ENCODE peak calls at places on chromosomes 16 and 17, in seven cellular contexts. One of them, this sample, is unnamed.
A peak's percentile ranks its signal among the peaks of the same experiment; 100 is the strongest.

GRCh38 chr17:58233547-58233946 is 4.8 kb upstream of the LPO start:
- DNase-seq in stimulated activated CD4-positive, alpha-beta T cell treated with anti-CD3 and anti-CD28 coated beads, Interleukin-15, amount 100 ng/mL, for 1 hour: no peak
- DNase-seq in fibroblast of pulmonary artery: no peak
- DNase-seq in C1 segment of cervical spinal cord: no peak
- DNase-seq in H4: no peak
- DNase-seq in activated T-cell treated with anti-CD3 and anti-CD28 coated beads for 1 hour: no peak
- DNase-seq in caudate nucleus: no peak
- DNase-seq in this sample: no peak

GRCh38 chr16:55470533-55471371 is 8.2 kb upstream of the MMP2 start:
- DNase-seq in fibroblast of pulmonary artery: peak; percentile 31
- DNase-seq in caudate nucleus: no peak
- DNase-seq in stimulated activated CD4-positive, alpha-beta T cell treated with anti-CD3 and anti-CD28 coated beads, Interleukin-15, amount 100 ng/mL, for 1 hour: no peak
- DNase-seq in activated T-cell treated with anti-CD3 and anti-CD28 coated beads for 1 hour: no peak
- DNase-seq in C1 segment of cervical spinal cord: peak; percentile 8
- DNase-seq in H4: peak; percentile 94
- DNase-seq in this sample: no peak

GRCh38 chr16:19841184-19841583 is 43.5 kb downstream of the GPRC5B start:
- DNase-seq in fibroblast of pulmonary artery: no peak
- DNase-seq in activated T-cell treated with anti-CD3 and anti-CD28 coated beads for 1 hour: no peak
- DNase-seq in H4: no peak
- DNase-seq in caudate nucleus: no peak
- DNase-seq in C1 segment of cervical spinal cord: no peak
- DNase-seq in stimulated activated CD4-positive, alpha-beta T cell treated with anti-CD3 and anti-CD28 coated beads, Interleukin-15, amount 100 ng/mL, for 1 hour: no peak
- DNase-seq in this sample: no peak

GRCh38 chr17:4329838-4330237 is 36.6 kb downstream of the UBE2G1 start:
- DNase-seq in H4: peak; percentile 55
- DNase-seq in activated T-cell treated with anti-CD3 and anti-CD28 coated beads for 1 hour: no peak
- DNase-seq in C1 segment of cervical spinal cord: no peak
- DNase-seq in caudate nucleus: no peak
- DNase-seq in fibroblast of pulmonary artery: peak; percentile 87
- DNase-seq in stimulated activated CD4-positive, alpha-beta T cell treated with anti-CD3 and anti-CD28 coated beads, Interleukin-15, amount 100 ng/mL, for 1 hour: no peak
- DNase-seq in this sample: no peak

GRCh38 chr17:80596760-80597608 is 52.3 kb downstream of the RPTOR start:
- DNase-seq in C1 segment of cervical spinal cord: no peak
- DNase-seq in fibroblast of pulmonary artery: no peak
- DNase-seq in H4: no peak
- DNase-seq in activated T-cell treated with anti-CD3 and anti-CD28 coated beads for 1 hour: no peak
- DNase-seq in stimulated activated CD4-positive, alpha-beta T cell treated with anti-CD3 and anti-CD28 coated beads, Interleukin-15, amount 100 ng/mL, for 1 hour: no peak
- DNase-seq in caudate nucleus: no peak
- DNase-seq in this sample: no peak

GRCh38 chr17:41402161-41402560 is 4.8 kb upstream of the KRT31 start:
- DNase-seq in stimulated activated CD4-positive, alpha-beta T cell treated with anti-CD3 and anti-CD28 coated beads, Interleukin-15, amount 100 ng/mL, for 1 hour: no peak
- DNase-seq in caudate nucleus: no peak
- DNase-seq in activated T-cell treated with anti-CD3 and anti-CD28 coated beads for 1 hour: no peak
- DNase-seq in C1 segment of cervical spinal cord: no peak
- DNase-seq in fibroblast of pulmonary artery: no peak
- DNase-seq in H4: no peak
- DNase-seq in this sample: no peak

GRCh38 chr17:28950017-28950751 is 1.1 kb downstream of the PHF12 start:
- DNase-seq in activated T-cell treated with anti-CD3 and anti-CD28 coated beads for 1 hour: peak; percentile 29
- DNase-seq in fibroblast of pulmonary artery: peak; percentile 48
- DNase-seq in H4: peak; percentile 28
- DNase-seq in caudate nucleus: no peak
- DNase-seq in stimulated activated CD4-positive, alpha-beta T cell treated with anti-CD3 and anti-CD28 coated beads, Interleukin-15, amount 100 ng/mL, for 1 hour: peak; percentile 35
- DNase-seq in C1 segment of cervical spinal cord: peak; percentile 60
- DNase-seq in this sample: peak; percentile 47

GRCh38 chr16:19979638-19980037 is 94.1 kb downstream of the GPR139 start:
- DNase-seq in caudate nucleus: no peak
- DNase-seq in C1 segment of cervical spinal cord: no peak
- DNase-seq in stimulated activated CD4-positive, alpha-beta T cell treated with anti-CD3 and anti-CD28 coated beads, Interleukin-15, amount 100 ng/mL, for 1 hour: no peak
- DNase-seq in H4: no peak
- DNase-seq in activated T-cell treated with anti-CD3 and anti-CD28 coated beads for 1 hour: no peak
- DNase-seq in fibroblast of pulmonary artery: no peak
- DNase-seq in this sample: no peak

GRCh38 chr16:85003723-85004586 is 7.4 kb downstream of the ZDHHC7 start:
- DNase-seq in C1 segment of cervical spinal cord: no peak
- DNase-seq in caudate nucleus: no peak
- DNase-seq in fibroblast of pulmonary artery: no peak
- DNase-seq in H4: no peak
- DNase-seq in activated T-cell treated with anti-CD3 and anti-CD28 coated beads for 1 hour: no peak
- DNase-seq in stimulated activated CD4-positive, alpha-beta T cell treated with anti-CD3 and anti-CD28 coated beads, Interleukin-15, amount 100 ng/mL, for 1 hour: no peak
- DNase-seq in this sample: no peak

GRCh38 chr17:15350777-15351486 is 9.5 kb upstream of the TEKT3 start:
- DNase-seq in C1 segment of cervical spinal cord: no peak
- DNase-seq in stimulated activated CD4-positive, alpha-beta T cell treated with anti-CD3 and anti-CD28 coated beads, Interleukin-15, amount 100 ng/mL, for 1 hour: no peak
- DNase-seq in caudate nucleus: no peak
- DNase-seq in activated T-cell treated with anti-CD3 and anti-CD28 coated beads for 1 hour: no peak
- DNase-seq in fibroblast of pulmonary artery: no peak
- DNase-seq in H4: peak; percentile 25
- DNase-seq in this sample: no peak

GRCh38 chr17:67335245-67335835 is 31.0 kb downstream of the PSMD12 start:
- DNase-seq in H4: no peak
- DNase-seq in activated T-cell treated with anti-CD3 and anti-CD28 coated beads for 1 hour: no peak
- DNase-seq in fibroblast of pulmonary artery: no peak
- DNase-seq in stimulated activated CD4-positive, alpha-beta T cell treated with anti-CD3 and anti-CD28 coated beads, Interleukin-15, amount 100 ng/mL, for 1 hour: no peak
- DNase-seq in caudate nucleus: no peak
- DNase-seq in C1 segment of cervical spinal cord: no peak
- DNase-seq in this sample: no peak

GRCh38 chr17:65638221-65638940 is 76.9 kb upstream of the AXIN2 start:
- DNase-seq in fibroblast of pulmonary artery: peak; percentile 46
- DNase-seq in caudate nucleus: no peak
- DNase-seq in C1 segment of cervical spinal cord: no peak
- DNase-seq in stimulated activated CD4-positive, alpha-beta T cell treated with anti-CD3 and anti-CD28 coated beads, Interleukin-15, amount 100 ng/mL, for 1 hour: no peak
- DNase-seq in H4: peak; percentile 32
- DNase-seq in activated T-cell treated with anti-CD3 and anti-CD28 coated beads for 1 hour: no peak
- DNase-seq in this sample: no peak

GRCh38 chr16:85444879-85445778 is 168.0 kb upstream of the GSE1 start:
- DNase-seq in caudate nucleus: no peak
- DNase-seq in H4: no peak
- DNase-seq in C1 segment of cervical spinal cord: no peak
- DNase-seq in stimulated activated CD4-positive, alpha-beta T cell treated with anti-CD3 and anti-CD28 coated beads, Interleukin-15, amount 100 ng/mL, for 1 hour: no peak
- DNase-seq in activated T-cell treated with anti-CD3 and anti-CD28 coated beads for 1 hour: no peak
- DNase-seq in fibroblast of pulmonary artery: no peak
- DNase-seq in this sample: peak; percentile 46